ENCODE peak calls at places on chromosome 19, in seven cellular contexts. R is activated CD8-positive, alpha-beta memory T cell treated with anti-CD3 and anti-CD28 coated beads for 24 hours; X is NCI-H1105; K is tibial nerve; J is T-helper 1 cell; Z is left colon; Q is osteocyte. L is an unnamed sample.

GRCh38 chr19:10625003-10625761 is at the start of gene SLC44A2:
- DNase-seq in Z (peak; percentile 95), J (no peak), Q (peak; percentile 94), R (no peak), X (peak; percentile 77), K (peak; percentile 75), L (peak; percentile 60)

GRCh38 chr19:10884273-10884672 is 12.9 kb downstream of the CARM1 start:
- DNase-seq in K (no peak), J (no peak), R (no peak), Q (no peak), X (no peak), Z (no peak), L (peak; percentile 45)

GRCh38 chr19:33413426-33413725 is 39.9 kb downstream of the CEBPG start:
- DNase-seq in R (no peak), X (no peak), K (no peak), Z (no peak), Q (no peak), J (no peak), L (no peak)

GRCh38 chr19:8036438-8037099 is 16.0 kb upstream of the CCL25 start:
- DNase-seq in Q (no peak), K (no peak), Z (no peak), X (peak; percentile 51), R (no peak), J (no peak), L (no peak)

GRCh38 chr19:558770-559439 is 13.5 kb upstream of the BSG start:
- DNase-seq in K (no peak), R (no peak), X (no peak), Q (peak; percentile 82), J (no peak), Z (no peak), L (peak; percentile 63)

GRCh38 chr19:48465215-48465614 is 4.0 kb upstream of the CYTH2 start:
- DNase-seq in K (no peak), R (no peak), X (no peak), Z (no peak), J (no peak), Q (no peak), L (no peak)

GRCh38 chr19:37874784-37875183 is 31.6 kb downstream of the WDR87 start:
- DNase-seq in X (no peak), Q (no peak), K (no peak), R (no peak), J (no peak), Z (no peak), L (no peak)

GRCh38 chr19:1651548-1652394 is 644 bp downstream of the TCF3 start:
- DNase-seq in R (peak; percentile 77), Z (peak; percentile 70), X (no peak), Q (no peak), K (no peak), J (no peak), L (peak; percentile 39)

GRCh38 chr19:48900477-48901452 is 653 bp downstream of the NUCB1 start:
- DNase-seq in Z (peak; percentile 32), J (no peak), R (peak; percentile 65), Q (no peak), X (no peak), K (no peak), L (no peak)

GRCh38 chr19:12706332-12706718 is 9.9 kb upstream of the FBXW9 start:
- DNase-seq in J (no peak), R (no peak), Q (no peak), X (no peak), K (no peak), Z (no peak), L (no peak)

GRCh38 chr19:18023596-18024212 is 15.7 kb downstream of the ARRDC2 start:
- DNase-seq in K (peak; percentile 89), J (peak; percentile 67), Q (no peak), X (no peak), R (peak; percentile 84), Z (peak; percentile 73), L (peak; percentile 43)

GRCh38 chr19:55486971-55487883 is 1.0 kb upstream of the SSC5D start:
- DNase-seq in Q (peak; percentile 91), X (no peak), K (peak; percentile 57), J (no peak), Z (peak; percentile 41), R (peak; percentile 70), L (peak; percentile 94)

GRCh38 chr19:10871711-10872550 is 578 bp downstream of the CARM1 start:
- DNase-seq in K (no peak), Z (peak; percentile 63), X (peak; percentile 24), J (no peak), R (peak; percentile 79), Q (no peak), L (peak; percentile 62)

GRCh38 chr19:48499352-48500090 is 12.1 kb downstream of the LMTK3 start:
- DNase-seq in Q (no peak), K (no peak), Z (no peak), X (no peak), R (no peak), J (no peak), L (no peak)

GRCh38 chr19:2636897-2637683 is 65.4 kb downstream of the GNG7 start:
- DNase-seq in J (peak; percentile 50), K (no peak), R (peak; percentile 89), Z (peak; percentile 71), X (peak; percentile 17), Q (peak; percentile 91), L (peak; percentile 54)

GRCh38 chr19:447816-448546 is 12.9 kb downstream of the SHC2 start:
- DNase-seq in K (no peak), R (no peak), J (no peak), Z (no peak), X (no peak), Q (no peak), L (peak; percentile 51)

GRCh38 chr19:2323707-2324106 is 4.7 kb downstream of the LSM7 start:
- DNase-seq in Q (no peak), X (no peak), Z (no peak), J (no peak), K (no peak), R (no peak), L (no peak)

GRCh38 chr19:51777570-51778460 is 16.8 kb downstream of the FPR2 start:
- DNase-seq in X (peak; percentile 78), J (no peak), R (peak; percentile 66), K (no peak), Z (peak; percentile 21), Q (no peak), L (peak; percentile 66)

GRCh38 chr19:55353803-55354697 is 469 bp downstream of the COX6B2 start:
- DNase-seq in X (peak; percentile 44), K (no peak), Q (no peak), J (peak; percentile 53), R (peak; percentile 82), Z (peak; percentile 82), L (peak; percentile 65)

GRCh38 chr19:10000171-10000826 is 10.0 kb downstream of the COL5A3 start:
- DNase-seq in K (peak; percentile 61), R (peak; percentile 83), Z (peak; percentile 78), X (peak; percentile 49), J (peak; percentile 14), Q (peak; percentile 92), L (peak; percentile 70)

GRCh38 chr19:54316746-54317107 is 3.8 kb upstream of the LILRA5 start:
- DNase-seq in R (no peak), Q (no peak), K (no peak), J (no peak), X (no peak), Z (no peak), L (no peak)

GRCh38 chr19:1455336-1456120 is 5.6 kb downstream of the APC2 start:
- DNase-seq in Q (no peak), X (no peak), J (no peak), K (no peak), Z (peak; percentile 84), R (no peak), L (peak; percentile 24)

GRCh38 chr19:43534811-43535761 is 2.1 kb downstream of the ZNF575 start:
- DNase-seq in R (peak; percentile 73), X (peak; percentile 3), Q (peak; percentile 86), Z (peak; percentile 75), J (no peak), K (peak; percentile 36), L (peak; percentile 73)

GRCh38 chr19:1070931-1071791 is 4.2 kb downstream of the ARHGAP45 start:
- DNase-seq in J (no peak), X (no peak), R (no peak), Q (no peak), K (no peak), Z (no peak), L (no peak)

GRCh38 chr19:9914001-9914314 is 22.4 kb downstream of the OLFM2 start:
- DNase-seq in R (no peak), Z (no peak), K (no peak), J (no peak), Q (no peak), X (no peak), L (no peak)

GRCh38 chr19:41531438-41532311 is 44.3 kb upstream of the CEACAM21 start:
- DNase-seq in X (no peak), J (peak; percentile 70), K (peak; percentile 56), Z (peak; percentile 66), R (peak; percentile 83), Q (no peak), L (peak; percentile 79)

GRCh38 chr19:57242821-57243220 is 2.4 kb downstream of the ZNF805 start:
- DNase-seq in X (no peak), J (no peak), Q (peak; percentile 30), K (no peak), Z (no peak), R (peak; percentile 7), L (no peak)